ENCODE peak calls at places on chromosomes 2 and 18, in seven cellular contexts. A is lung, R is AG04450, P is pancreas, G is DND-41, V is WTC11, B is tibial artery. N is an unnamed sample.

GRCh38 chr18:10406172-10406663 is 48.2 kb upstream of the APCDD1 start:
- DNase-seq in P (no peak), V (peak), B (no peak), G (no peak), R (no peak), A (peak), N (no peak)

GRCh38 chr18:13565228-13565627 is 161.1 kb downstream of the FAM210A start:
- DNase-seq in B (peak), R (no peak), G (no peak), A (no peak), V (no peak), P (no peak), N (no peak)

GRCh38 chr2:120995656-120996190 is 260.1 kb downstream of the GLI2 start:
- DNase-seq in B (no peak), V (no peak), A (no peak), P (no peak), G (no peak), R (no peak), N (no peak)

GRCh38 chr18:34783485-34783884 is 73.4 kb downstream of the DTNA start:
- DNase-seq in P (no peak), B (no peak), V (no peak), A (no peak), R (no peak), G (no peak), N (no peak)

GRCh38 chr18:31209041-31209440 is 46.4 kb upstream of the DSC1 start:
- DNase-seq in B (no peak), R (no peak), P (no peak), A (no peak), V (no peak), G (no peak), N (no peak)

GRCh38 chr2:178859760-178860159 is 52.5 kb upstream of the TTN start:
- DNase-seq in R (no peak), G (no peak), P (no peak), V (no peak), A (no peak), B (no peak), N (no peak)

GRCh38 chr2:98474979-98475632 is 30.4 kb downstream of the INPP4A start:
- DNase-seq in G (no peak), R (no peak), P (no peak), B (no peak), A (no peak), V (no peak), N (no peak)

GRCh38 chr18:32530947-32531651 is 60.4 kb upstream of the GAREM1 start:
- DNase-seq in P (no peak), V (no peak), A (no peak), B (no peak), G (no peak), R (no peak), N (peak)

GRCh38 chr2:25362049-25362563 is 20.4 kb upstream of the DNMT3A start:
- DNase-seq in V (peak), P (peak), G (peak), A (peak), R (peak), B (peak), N (no peak)

GRCh38 chr2:229380101-229380625 is 109.1 kb upstream of the PID1 start:
- DNase-seq in V (no peak), R (no peak), B (no peak), G (no peak), P (no peak), A (no peak), N (no peak)

DNA sequence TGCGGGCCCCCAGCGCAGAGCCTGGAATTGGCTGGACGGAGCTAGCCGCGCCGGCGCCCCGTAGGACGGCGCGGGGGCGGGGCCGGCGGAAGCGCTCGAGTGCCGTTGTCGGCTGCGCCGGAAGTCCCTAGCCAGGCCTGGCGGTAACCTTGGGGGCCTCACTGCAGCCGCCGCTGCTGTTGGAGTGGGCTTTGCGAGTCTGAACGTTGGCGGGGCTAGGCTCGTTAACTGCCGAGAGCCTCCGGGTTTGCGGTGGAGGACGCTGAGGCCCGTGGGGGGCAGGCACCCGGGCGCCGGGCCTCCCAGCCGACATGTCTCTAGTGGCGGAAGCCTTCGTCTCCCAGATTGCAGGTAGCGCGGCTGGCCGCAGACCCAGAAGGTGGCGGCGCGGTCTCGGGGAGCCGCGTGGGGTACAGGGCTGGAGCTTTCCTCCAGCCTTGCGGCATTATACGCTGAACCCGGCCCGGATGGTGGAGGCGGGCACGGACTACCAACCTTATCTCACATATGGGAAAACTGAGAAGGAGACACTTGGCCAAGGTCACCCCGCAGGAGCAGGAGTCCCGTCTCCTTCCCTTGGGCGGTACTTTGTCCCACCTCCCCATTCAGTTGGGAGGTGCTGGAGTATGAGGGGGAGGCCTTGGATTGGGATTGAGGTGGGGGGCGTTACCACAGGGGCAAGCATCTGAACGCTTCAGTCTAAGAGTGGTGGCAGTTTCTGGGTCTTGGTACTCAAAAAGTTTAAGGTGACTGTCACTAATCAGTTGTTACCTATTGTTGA is at the start of gene MTX2:
- DNase-seq in R (peak), P (peak), G (peak), V (peak), A (peak), B (peak), N (no peak)
- TF ChIP-seq CTCF in R (no peak), P (no peak), G (no peak), V (no peak), A (no peak), B (peak), N (no peak)

DNA sequence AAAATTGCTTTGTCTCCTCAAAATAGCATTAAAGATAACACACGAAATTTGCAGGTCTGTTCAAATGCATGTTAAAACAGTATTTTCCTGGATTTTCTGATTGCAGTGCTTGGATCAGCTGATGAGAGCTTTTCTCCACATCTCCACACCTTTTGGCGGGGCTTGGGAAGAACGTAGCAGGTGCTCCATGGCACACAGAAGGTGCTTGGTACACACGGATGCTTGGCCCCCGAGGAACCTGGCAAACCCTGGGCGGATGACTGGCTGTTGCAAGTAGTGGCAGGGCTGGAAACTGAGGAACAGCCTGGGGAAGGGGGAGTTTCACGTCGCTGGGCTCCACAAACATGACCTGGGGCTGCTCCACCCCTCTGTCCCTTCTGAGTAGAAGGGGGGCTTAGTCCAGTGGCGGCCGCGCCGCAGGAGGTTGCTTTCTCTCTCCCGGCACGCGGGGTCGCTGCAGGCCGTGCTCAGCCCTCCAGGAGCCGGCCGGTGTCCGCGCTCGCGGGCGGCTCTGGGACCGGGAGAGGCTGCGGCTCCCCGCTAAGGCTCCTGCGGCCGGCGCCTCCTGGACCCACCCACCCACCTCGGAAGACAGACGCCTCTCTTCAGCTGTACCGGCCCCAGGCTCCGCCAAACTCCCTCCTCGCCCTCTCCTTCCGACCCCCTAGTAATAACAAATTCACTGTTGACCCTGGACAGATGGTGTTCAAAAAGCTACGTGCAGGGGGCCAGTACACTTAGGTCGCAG is 69.3 kb downstream of the MARCO start:
- DNase-seq in A (peak), G (no peak), R (no peak), P (peak), B (no peak), V (peak), N (no peak)
- TF ChIP-seq CTCF in A (peak), G (no peak), R (peak), P (peak), B (peak), V (peak), N (peak)

GRCh38 chr2:24009680-24010476 is at the start of gene MFSD2B:
- DNase-seq in G (no peak), R (no peak), B (no peak), A (no peak), P (no peak), V (peak), N (no peak)
- TF ChIP-seq CTCF in G (no peak), R (no peak), B (no peak), A (no peak), P (no peak), V (no peak), N (no peak)

GRCh38 chr2:45220227-45220626 is 211.0 kb upstream of the SIX2 start:
- DNase-seq in R (no peak), V (no peak), G (peak), P (no peak), A (no peak), B (no peak), N (no peak)
- TF ChIP-seq CTCF in R (no peak), V (no peak), G (no peak), P (no peak), A (no peak), B (no peak), N (no peak)

DNA sequence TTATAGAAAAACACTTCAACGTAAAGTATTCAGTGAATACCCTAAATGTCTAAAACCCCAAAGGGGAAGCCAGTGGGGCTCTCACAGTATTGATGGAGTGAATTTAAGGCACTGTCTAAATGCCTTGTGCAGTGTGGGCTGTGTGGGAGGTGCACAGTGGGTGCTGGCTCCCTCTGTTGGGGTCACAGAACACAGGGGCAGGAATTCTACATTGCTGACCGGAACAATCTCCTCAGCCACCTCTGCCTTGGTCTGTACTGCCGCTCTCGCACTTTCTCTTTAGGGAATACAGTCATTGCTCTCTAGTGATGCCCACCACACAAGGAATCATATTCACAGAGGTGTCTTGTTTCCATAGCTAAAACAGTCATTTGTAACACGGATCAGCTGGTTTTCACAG is 45.4 kb downstream of the SPRED2 start:
- DNase-seq in V (no peak), A (no peak), P (no peak), R (no peak), B (no peak), G (no peak), N (no peak)
- TF ChIP-seq CTCF in V (no peak), A (no peak), P (no peak), R (no peak), B (no peak), G (no peak), N (peak)

GRCh38 chr2:220533485-220533884 is 906.1 kb downstream of the SLC4A3 start:
- DNase-seq in V (peak), G (peak), P (no peak), B (no peak), A (no peak), R (no peak), N (no peak)
- TF ChIP-seq CTCF in V (no peak), G (peak), P (no peak), B (no peak), A (no peak), R (peak), N (peak)

DNA sequence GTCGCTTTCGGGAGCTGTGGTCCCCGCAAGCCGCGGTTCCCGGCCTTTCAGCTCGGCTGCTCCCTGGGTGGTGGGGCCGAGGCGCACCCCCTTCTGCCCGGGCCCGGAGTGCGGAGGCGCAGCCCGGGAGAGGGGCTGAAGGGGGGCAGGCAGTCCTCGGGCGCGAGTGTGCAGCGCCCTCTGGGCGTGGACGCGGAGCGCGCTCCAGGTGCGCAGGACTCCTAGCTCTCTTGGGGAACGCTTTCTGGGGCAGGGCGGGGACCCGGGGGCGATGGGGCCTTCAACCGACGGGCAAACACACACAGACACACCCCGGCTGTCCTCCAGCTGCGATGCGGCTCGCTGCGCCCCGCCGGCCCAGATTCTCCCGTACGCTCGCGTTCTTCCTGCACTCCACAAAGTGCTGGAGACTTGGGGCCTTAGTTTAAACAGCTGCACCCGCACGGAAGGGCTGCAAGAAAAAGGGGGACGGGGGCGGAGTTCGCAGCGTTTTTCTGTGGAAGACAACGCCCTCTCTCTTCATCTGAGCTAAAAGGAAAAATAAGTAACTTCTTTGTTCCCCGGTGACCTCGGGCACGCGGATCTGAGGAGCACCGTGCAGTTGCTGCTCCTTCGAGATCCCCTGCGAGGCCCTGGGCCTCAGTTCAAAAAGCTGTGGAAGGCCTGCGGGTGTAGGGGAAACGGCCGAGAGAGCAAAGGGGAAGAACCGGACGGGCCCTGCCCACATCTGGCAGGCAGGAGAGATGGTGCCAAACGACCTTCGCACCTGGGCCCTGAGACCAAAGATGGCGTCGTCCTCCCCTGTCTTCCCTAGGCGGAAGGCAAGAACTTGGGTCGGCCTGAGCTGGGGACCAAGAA is 593 bp upstream of the SDC1 start:
- DNase-seq in P (peak), V (peak), A (peak), B (peak), R (no peak), G (no peak), N (no peak)
- TF ChIP-seq CTCF in P (peak), V (no peak), A (peak), B (no peak), R (peak), G (no peak), N (peak)

GRCh38 chr18:36128907-36129299 is 237 bp downstream of the SLC39A6 start:
- DNase-seq in A (no peak), B (no peak), P (no peak), G (no peak), R (no peak), V (peak), N (no peak)

GRCh38 chr18:36130883-36131653 is 1.4 kb downstream of the ELP2 start:
- DNase-seq in A (no peak), V (no peak), G (no peak), B (no peak), R (no peak), P (no peak), N (no peak)

GRCh38 chr18:36127866-36128845 is 984 bp downstream of the SLC39A6 start:
- DNase-seq in A (no peak), P (no peak), R (no peak), V (peak), B (no peak), G (peak), N (no peak)

GRCh38 chr18:36130039-36130831 is 536 bp downstream of the ELP2 start:
- DNase-seq in G (no peak), A (no peak), B (no peak), P (no peak), R (no peak), V (no peak), N (no peak)

GRCh38 chr18:36129300-36130038 is at the start of the genes ELP2 and SLC39A6:
- DNase-seq in R (peak), G (peak), B (peak), A (peak), P (peak), V (peak), N (peak)
- TF ChIP-seq CTCF in R (no peak), G (no peak), B (no peak), A (no peak), P (no peak), V (no peak), N (no peak)

DNA sequence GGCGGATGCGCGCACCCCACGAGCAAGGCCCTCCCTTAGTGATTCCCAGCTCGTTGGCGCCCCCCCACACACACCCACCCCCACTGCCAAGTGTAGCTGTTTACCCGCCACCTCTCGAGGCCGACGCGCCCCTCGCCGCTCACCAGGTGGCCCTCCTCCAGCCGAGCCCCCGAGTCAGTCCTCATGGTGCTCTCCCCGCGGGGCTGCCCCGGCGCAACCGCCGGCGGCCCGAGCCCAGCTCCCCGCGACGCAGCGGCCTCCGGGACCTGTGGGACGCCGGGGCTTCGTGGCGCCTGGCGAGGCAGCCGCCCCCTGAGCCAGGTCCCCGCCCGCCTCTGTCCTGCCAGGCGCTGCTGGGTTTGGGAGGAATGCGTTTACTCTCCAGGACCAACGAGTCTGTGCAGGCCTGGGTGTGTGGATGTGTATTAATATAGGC is at the start of gene TMEM237:
- DNase-seq in B (peak), V (peak), G (peak), A (peak), R (no peak), P (no peak), N (no peak)
- TF ChIP-seq CTCF in B (no peak), V (no peak), G (peak), A (no peak), R (no peak), P (no peak), N (no peak)

N was measured in kidney epithelial cell.